ENCODE peak calls at places on chromosomes 3 and 15, in seven cellular contexts. D, L, Y, Q, E, Z and M are unnamed samples.

GRCh38 chr3:129030611-129031010 is 29.5 kb downstream of the EFCC1 start:
- DNase-seq in Q (no peak), D (no peak), L (no peak), E (no peak), Y (no peak), Z (no peak), M (no peak)

GRCh38 chr3:47318921-47319320 is 36.2 kb downstream of the KLHL18 start:
- DNase-seq in Z (no peak), D (no peak), L (no peak), Q (no peak), E (no peak), Y (no peak), M (no peak)

GRCh38 chr3:94293793-94294195 is 230.9 kb downstream of the NSUN3 start:
- DNase-seq in L (no peak), E (no peak), D (no peak), Q (no peak), Z (no peak), Y (peak; percentile 53), M (no peak)

GRCh38 chr3:97821413-97821809 is 400 bp upstream of the CRYBG3 start:
- DNase-seq in Q (peak; percentile 45), Y (peak; percentile 19), D (no peak), L (peak; percentile 59), E (peak; percentile 90), Z (peak; percentile 18), M (no peak)

GRCh38 chr3:18812316-18812715 is 336.0 kb upstream of the KCNH8 start:
- DNase-seq in Y (no peak), Q (no peak), L (no peak), E (no peak), Z (no peak), D (no peak), M (no peak)

GRCh38 chr3:189839576-189839975 is 208.4 kb downstream of the TP63 start:
- DNase-seq in E (no peak), Z (no peak), Q (no peak), Y (no peak), D (no peak), L (no peak), M (no peak)

GRCh38 chr3:43041517-43041916 is 62.4 kb downstream of the GASK1A start:
- DNase-seq in E (no peak), D (no peak), Y (no peak), Z (no peak), L (no peak), Q (no peak), M (no peak)

GRCh38 chr3:133448478-133449122 is 48.7 kb downstream of the BFSP2 start:
- DNase-seq in D (no peak), Y (no peak), E (peak; percentile 79), Z (no peak), Q (no peak), L (peak; percentile 53), M (no peak)

GRCh38 chr3:16523778-16524177 is 10.3 kb upstream of the RFTN1 start:
- DNase-seq in L (no peak), D (no peak), E (no peak), Z (no peak), Y (no peak), Q (no peak), M (no peak)

GRCh38 chr15:22786868-22787698 is 639 bp downstream of the NIPA1 start:
- DNase-seq in L (peak; percentile 30), Z (no peak), E (peak; percentile 80), Y (peak; percentile 8), Q (peak; percentile 30), D (no peak), M (no peak)

GRCh38 chr3:118842147-118842863 is 192.3 kb downstream of the IGSF11 start:
- DNase-seq in Q (no peak), Z (no peak), D (no peak), L (no peak), Y (no peak), E (no peak), M (peak; percentile 55)

GRCh38 chr15:37096878-37097568 is 3.3 kb downstream of the MEIS2 start:
- DNase-seq in L (no peak), Z (no peak), Y (no peak), D (no peak), Q (no peak), E (peak; percentile 51), M (no peak)

GRCh38 chr3:183008303-183008702 is 28.0 kb upstream of the DCUN1D1 start:
- DNase-seq in D (no peak), E (no peak), Z (no peak), Q (no peak), Y (no peak), L (no peak), M (no peak)

GRCh38 chr3:109532257-109533216 is 195.2 kb upstream of the DPPA4 start:
- DNase-seq in L (peak; percentile 39), Z (no peak), D (no peak), Y (no peak), E (no peak), Q (peak; percentile 33), M (no peak)

GRCh38 chr3:150564243-150564642 is 17.7 kb downstream of the EIF2A start:
- DNase-seq in Z (no peak), Y (no peak), L (no peak), E (no peak), D (no peak), Q (no peak), M (no peak)

GRCh38 chr15:29688981-29689723 is 133.1 kb downstream of the TJP1 start:
- DNase-seq in Q (no peak), L (no peak), Y (no peak), E (peak; percentile 61), Z (no peak), D (no peak), M (no peak)

GRCh38 chr15:55618396-55618795 is 30.3 kb upstream of the PYGO1 start:
- DNase-seq in L (no peak), Y (no peak), E (no peak), Z (no peak), D (no peak), Q (no peak), M (no peak)

GRCh38 chr3:130935761-130936160 is 41.9 kb downstream of the ATP2C1 start:
- DNase-seq in D (no peak), E (no peak), Y (no peak), L (no peak), Q (no peak), Z (no peak), M (no peak)

GRCh38 chr3:98732239-98733054 is 30.7 kb upstream of the ST3GAL6 start:
- DNase-seq in Q (peak; percentile 61), L (peak; percentile 23), E (peak; percentile 86), D (no peak), Y (peak; percentile 83), Z (peak; percentile 34), M (no peak)

GRCh38 chr15:82963356-82964341 is 11.1 kb upstream of the HOMER2 start:
- DNase-seq in E (no peak), D (no peak), Z (no peak), Y (no peak), L (no peak), Q (no peak), M (no peak)

GRCh38 chr3:64915778-64916177 is 228.0 kb upstream of the ADAMTS9 start:
- DNase-seq in L (no peak), Y (no peak), Z (no peak), D (no peak), E (no peak), Q (no peak), M (peak; percentile 42)

GRCh38 chr15:67164811-67165652 is 89.4 kb downstream of the AAGAB start:
- DNase-seq in E (no peak), Y (no peak), L (no peak), Q (no peak), D (no peak), Z (no peak), M (no peak)

GRCh38 chr3:112498916-112499315 is 356 bp downstream of the BTLA start:
- DNase-seq in E (no peak), D (no peak), L (no peak), Y (no peak), Z (no peak), Q (no peak), M (no peak)

GRCh38 chr3:112497897-112498548 is 1.2 kb downstream of the BTLA start:
- DNase-seq in D (no peak), L (no peak), Z (no peak), Y (no peak), E (no peak), Q (no peak), M (no peak)

GRCh38 chr3:112496368-112497067 is 2.8 kb downstream of the BTLA start:
- DNase-seq in Y (no peak), L (no peak), E (no peak), Z (no peak), Q (no peak), D (no peak), M (no peak)

GRCh38 chr3:112500621-112501020 is 1.3 kb upstream of the BTLA start:
- DNase-seq in D (no peak), L (no peak), E (no peak), Y (no peak), Z (no peak), Q (no peak), M (no peak)

GRCh38 chr3:112499328-112499727 is at the start of gene BTLA:
- DNase-seq in L (no peak), Y (no peak), E (no peak), D (no peak), Q (no peak), Z (no peak), M (no peak)
- TF ChIP-seq POLR2AphosphoS5 in L (no peak), Y (no peak), E (no peak), D (no peak), Q (no peak), Z (no peak), M (no peak)

DNA sequence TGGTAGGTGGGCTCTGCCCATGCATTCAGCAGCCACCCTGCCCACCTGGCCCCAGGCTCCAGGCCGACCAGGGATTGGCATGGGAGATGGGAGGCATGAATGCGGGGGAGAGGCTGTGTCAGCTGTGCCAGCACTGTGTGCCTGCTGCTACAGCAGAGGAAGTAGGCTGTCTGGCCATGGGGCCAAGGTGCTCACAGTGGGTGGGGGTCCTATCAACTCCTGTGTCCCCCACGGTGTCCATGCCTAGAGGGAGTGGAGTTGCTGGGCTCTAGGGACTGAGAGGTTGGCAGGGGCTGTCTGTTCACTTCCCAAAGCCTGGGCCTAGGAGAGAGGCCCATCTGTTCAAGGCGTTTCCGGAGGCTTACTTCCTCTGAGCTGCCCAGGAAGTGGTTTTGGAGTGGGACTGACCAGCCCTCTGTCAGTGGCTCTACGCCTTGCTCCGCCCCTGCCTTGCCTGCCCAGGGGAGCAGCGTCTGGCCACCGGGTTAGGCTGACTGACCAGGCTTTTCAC is 5.8 kb downstream of the PRKCD start:
- DNase-seq in D (no peak), Q (peak; percentile 57), Z (no peak), L (peak; percentile 69), E (peak; percentile 93), Y (no peak), M (no peak)
- H3K27ac ChIP-seq in D (no peak overlapping the region), Q (peak overlapping the region; percentile 71), Z (no peak overlapping the region), L (peak overlapping the region; percentile 71), E (peak overlapping the region; percentile 77), Y (peak overlapping the region; percentile 95), M (peak overlapping the region; percentile 40)

DNA sequence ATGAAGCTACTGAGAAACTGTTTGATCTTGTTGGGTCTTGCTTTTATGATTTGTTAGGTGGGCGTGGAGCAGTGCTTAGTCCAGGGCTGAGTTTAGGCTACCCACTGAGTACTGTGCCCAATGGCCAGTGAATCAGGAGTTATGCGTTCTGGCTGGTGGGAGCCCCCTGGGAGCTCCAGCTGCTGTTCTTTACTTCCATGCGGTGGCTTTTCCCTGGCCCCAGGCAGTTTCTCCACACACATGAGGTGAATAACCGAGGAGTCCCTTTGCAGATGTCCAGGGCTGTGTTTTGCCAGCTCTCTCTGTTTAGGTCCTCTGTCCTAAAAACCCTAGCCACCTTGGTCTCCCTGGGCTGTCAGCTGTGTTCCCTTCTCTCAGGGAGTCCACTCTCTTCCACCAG is 106.5 kb downstream of the KLF13 start:
- DNase-seq in D (no peak), Y (no peak), E (no peak), L (no peak), Q (no peak), Z (no peak), M (no peak)
- H3K4me1 ChIP-seq in D (peaks cover 3% of the 10 kb centered on the region), Y (peaks cover 6% of the 10 kb centered on the region), E (peaks cover 66% of the 10 kb centered on the region), L (peaks cover 29% of the 10 kb centered on the region), Q (peaks cover 20% of the 10 kb centered on the region), Z (no peaks in the 10 kb centered on the region), M (peaks cover 24% of the 10 kb centered on the region)

GRCh38 chr3:42019144-42019952 is 57.4 kb upstream of the ULK4 start:
- DNase-seq in E (no peak), Z (no peak), D (no peak), Y (no peak), L (peak; percentile 37), Q (peak; percentile 48), M (no peak)
- TF ChIP-seq POLR2AphosphoS5 in E (no peak), Z (no peak), D (no peak), Y (no peak), L (no peak), Q (no peak), M (no peak)